ENCODE peak calls at places on chromosomes 4 and X, in eight cellular contexts. V, W, K, B, I, S, N and X are unnamed samples.

GRCh38 chrX:151370906-151371305 is 26.1 kb upstream of the VMA21 start:
- DNase-seq in V (no peak), W (no peak), K (no peak), B (no peak), I (no peak), S (no peak), N (no peak), X (no peak)

GRCh38 chr4:118712872-118713271 is 27.7 kb downstream of the METTL14 start:
- DNase-seq in V (no peak), W (no peak), K (no peak), B (no peak), I (no peak), S (no peak), N (no peak), X (no peak)

GRCh38 chr4:5752803-5753184 is 41.8 kb downstream of the EVC start:
- DNase-seq in V (no peak), W (no peak), K (no peak), B (no peak), I (no peak), S (no peak), N (no peak), X (no peak)

GRCh38 chr4:85793256-85793655 is 318.3 kb downstream of the ARHGAP24 start:
- DNase-seq in V (no peak), W (no peak), K (no peak), B (no peak), I (no peak), S (no peak), N (no peak), X (no peak)

GRCh38 chr4:77349796-77350195 is 192.8 kb downstream of the CCNG2 start:
- DNase-seq in V (no peak), W (no peak), K (no peak), B (no peak), I (no peak), S (peak; percentile 5), N (no peak), X (no peak)

GRCh38 chr4:80229590-80229989 is 32.3 kb downstream of the PRDM8 start:
- DNase-seq in V (no peak), W (no peak), K (no peak), B (no peak), I (no peak), S (no peak), N (no peak), X (no peak)

GRCh38 chrX:20527458-20528099 is 260.9 kb upstream of the RPS6KA3 start:
- DNase-seq in V (no peak), W (no peak), K (peak; percentile 24), B (no peak), I (peak; percentile 24), S (peak; percentile 79), N (peak; percentile 55), X (no peak)

GRCh38 chr4:1337376-1337831 is 9.6 kb upstream of the UVSSA start:
- DNase-seq in V (peak; percentile 72), W (no peak), K (peak; percentile 47), B (no peak), I (no peak), S (no peak), N (no peak), X (no peak)

GRCh38 chrX:71107762-71108360 is 1.3 kb upstream of the CXorf65 start:
- DNase-seq in V (peak; percentile 17), W (no peak), K (no peak), B (peak; percentile 64), I (peak; percentile 56), S (no peak), N (no peak), X (no peak)

GRCh38 chr4:5730993-5731975 is 20.3 kb downstream of the EVC start:
- DNase-seq in V (no peak), W (no peak), K (no peak), B (no peak), I (no peak), S (no peak), N (no peak), X (no peak)

GRCh38 chr4:74671074-74671698 is 123.1 kb downstream of the BTC start:
- DNase-seq in V (peak; percentile 54), W (no peak), K (peak; percentile 78), B (peak; percentile 45), I (peak; percentile 16), S (no peak), N (peak; percentile 22), X (peak; percentile 35)

GRCh38 chrX:48498374-48498809 is 10.4 kb upstream of the PORCN start:
- DNase-seq in V (no peak), W (no peak), K (peak; percentile 52), B (no peak), I (no peak), S (no peak), N (no peak), X (peak; percentile 60)

GRCh38 chr4:184100297-184100885 is 117.3 kb downstream of the ENPP6 start:
- DNase-seq in V (no peak), W (no peak), K (peak; percentile 2), B (peak; percentile 30), I (no peak), S (no peak), N (no peak), X (no peak)

GRCh38 chrX:2512501-2512900 is 11.7 kb upstream of the DHRSX start:
- DNase-seq in V (no peak), W (no peak), K (no peak), B (no peak), I (no peak), S (no peak), N (no peak), X (no peak)

GRCh38 chr4:76282941-76283689 is 23.4 kb upstream of the STBD1 start:
- DNase-seq in V (no peak), W (no peak), K (no peak), B (no peak), I (no peak), S (no peak), N (no peak), X (no peak)

GRCh38 chr4:123168812-123169211 is 227.8 kb upstream of the SPRY1 start:
- DNase-seq in V (no peak), W (no peak), K (no peak), B (no peak), I (no peak), S (no peak), N (no peak), X (peak; percentile 19)

GRCh38 chr4:184843984-184844554 is 18.3 kb upstream of the ACSL1 start:
- DNase-seq in V (peak; percentile 23), W (no peak), K (no peak), B (no peak), I (no peak), S (no peak), N (no peak), X (no peak)

GRCh38 chrX:100072286-100072685 is 337.8 kb downstream of the PCDH19 start:
- DNase-seq in V (no peak), W (no peak), K (no peak), B (no peak), I (no peak), S (no peak), N (no peak), X (no peak)

GRCh38 chr4:53490965-53491622 is 100.2 kb downstream of the LNX1 start:
- DNase-seq in V (no peak), W (no peak), K (peak; percentile 13), B (no peak), I (no peak), S (no peak), N (peak; percentile 9), X (no peak)

GRCh38 chr4:40143926-40144508 is 52.8 kb upstream of the RHOH start:
- DNase-seq in V (no peak), W (no peak), K (no peak), B (no peak), I (no peak), S (no peak), N (no peak), X (no peak)

GRCh38 chrX:109854096-109854495 is 121.0 kb upstream of the ACSL4 start:
- DNase-seq in V (no peak), W (no peak), K (no peak), B (no peak), I (no peak), S (no peak), N (no peak), X (no peak)

GRCh38 chr4:185396724-185397402 is at the start of gene ANKRD37:
- DNase-seq in V (no peak), W (no peak), K (no peak), B (no peak), I (no peak), S (peak; percentile 50), N (no peak), X (peak; percentile 50)

GRCh38 chr4:6526696-6527095 is 48.3 kb upstream of the MAN2B2 start:
- DNase-seq in V (no peak), W (no peak), K (no peak), B (no peak), I (no peak), S (no peak), N (no peak), X (no peak)

GRCh38 chr4:80043534-80043933 is 29.5 kb downstream of the ANTXR2 start:
- DNase-seq in V (no peak), W (no peak), K (no peak), B (no peak), I (no peak), S (no peak), N (no peak), X (no peak)

GRCh38 chr4:23945521-23946017 is 55.7 kb upstream of the PPARGC1A start:
- DNase-seq in V (no peak), W (no peak), K (peak; percentile 63), B (no peak), I (no peak), S (no peak), N (no peak), X (peak; percentile 74)

GRCh38 chr4:78186597-78187543 is 129.7 kb downstream of the FRAS1 start:
- DNase-seq in V (no peak), W (no peak), K (no peak), B (no peak), I (no peak), S (no peak), N (no peak), X (no peak)

GRCh38 chr4:146232131-146232722 is 17.9 kb downstream of the REELD1 start:
- DNase-seq in V (no peak), W (no peak), K (no peak), B (no peak), I (no peak), S (no peak), N (no peak), X (no peak)

GRCh38 chrX:123884809-123885408 is 25.1 kb downstream of the XIAP start:
- DNase-seq in V (peak; percentile 46), W (no peak), K (peak; percentile 9), B (no peak), I (peak; percentile 26), S (peak; percentile 21), N (peak; percentile 75), X (no peak)